ENCODE peak calls at places on chromosome 14, in five cellular contexts. L is right cardiac atrium; S is HCT116; O is CD8-positive, alpha-beta T cell; Z is H9. X is an unnamed sample. For H3K9me3, the result is how much of the 10 kb centered on the place peaks cover.

GRCh38 chr14:96634896-96635295 is 132.7 kb downstream of the PAPOLA start:
- DNase-seq in O (peak), Z (no peak), L (no peak), S (no peak), X (no peak)

GRCh38 chr14:56945291-56945690 is 135.0 kb upstream of the OTX2 start:
- DNase-seq in L (no peak), O (no peak), Z (no peak), S (no peak), X (no peak)

GRCh38 chr14:89572566-89573398 is 155.7 kb upstream of the FOXN3 start:
- DNase-seq in L (no peak), S (no peak), Z (no peak), O (no peak), X (no peak)

GRCh38 chr14:74988131-74988530 is 14.6 kb upstream of the EIF2B2 start:
- DNase-seq in L (no peak), S (peak), Z (no peak), O (no peak), X (no peak)

GRCh38 chr14:90091393-90091792 is 29.6 kb downstream of the KCNK13 start:
- DNase-seq in S (no peak), O (no peak), Z (no peak), L (no peak), X (no peak)

GRCh38 chr14:54565236-54566151 is 1.4 kb upstream of the SAMD4A start:
- DNase-seq in Z (peak), S (peak), L (peak), O (peak), X (peak)

GRCh38 chr14:23351681-23352505 is 794 bp downstream of the SLC22A17 start:
- DNase-seq in S (no peak), O (no peak), Z (peak), L (peak), X (no peak)

GRCh38 chr14:72948481-72949138 is 22.3 kb downstream of the DCAF4 start:
- DNase-seq in O (peak), L (peak), Z (peak), S (peak), X (peak)

GRCh38 chr14:101183376-101184103 is 280.0 kb upstream of the RTL1 start:
- DNase-seq in L (no peak), S (no peak), O (peak), Z (peak), X (no peak)

GRCh38 chr14:89121961-89122675 is 294.9 kb downstream of the FOXN3 start:
- DNase-seq in L (no peak), S (no peak), O (no peak), Z (peak), X (no peak)

GRCh38 chr14:99508896-99509629 is 27.9 kb downstream of the CCNK start:
- DNase-seq in S (no peak), O (no peak), Z (no peak), L (peak), X (no peak)

GRCh38 chr14:54627718-54628345 is 60.9 kb downstream of the SAMD4A start:
- DNase-seq in O (no peak), L (peak), S (no peak), Z (no peak), X (no peak)

GRCh38 chr14:29806124-29806517 is 121.5 kb downstream of the PRKD1 start:
- DNase-seq in L (no peak), S (no peak), Z (no peak), O (no peak), X (no peak)

GRCh38 chr14:20799444-20799843 is 3.2 kb downstream of the RNASE1 start:
- DNase-seq in S (no peak), L (no peak), O (no peak), Z (no peak), X (no peak)

GRCh38 chr14:95948608-95949007 is 72.0 kb downstream of the TUNAR start:
- DNase-seq in O (no peak), Z (peak), L (no peak), S (no peak), X (no peak)

GRCh38 chr14:92632546-92633273 is 115.7 kb downstream of the LGMN start:
- DNase-seq in Z (peak), L (peak), S (no peak), O (no peak), X (no peak)

GRCh38 chr14:70619708-70620107 is 19.3 kb upstream of the MED6 start:
- DNase-seq in Z (no peak), S (no peak), L (no peak), O (no peak), X (no peak)

GRCh38 chr14:70622111-70622712 is 19.5 kb upstream of the TTC9 start:
- DNase-seq in L (no peak), O (peak), S (peak), Z (peak), X (peak)

DNA sequence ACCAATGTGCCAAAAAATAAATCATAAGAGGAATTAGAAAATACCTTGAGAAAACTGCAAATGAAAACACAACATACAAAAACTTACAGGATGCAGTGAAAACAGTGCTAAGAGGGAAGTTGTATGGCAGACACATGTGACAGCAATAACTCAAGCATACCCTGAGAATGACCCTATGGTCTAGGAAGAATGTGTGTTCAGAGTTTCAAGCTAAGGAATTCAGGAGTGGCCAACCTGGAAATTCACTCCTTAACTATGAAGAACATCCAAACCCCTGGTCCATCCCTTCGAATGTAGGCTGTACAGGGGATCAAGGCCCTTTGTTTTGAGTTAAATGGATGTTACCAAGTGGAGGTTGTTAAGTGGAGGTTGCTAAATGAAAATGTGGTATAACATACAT is 16.7 kb upstream of the TTC9 start:
- DNase-seq in Z (no peak), S (no peak), L (no peak), O (no peak), X (no peak)
- H3K9me3 ChIP-seq in Z (under half), S (under half), L (under half), O (under half), X (under half)

DNA sequence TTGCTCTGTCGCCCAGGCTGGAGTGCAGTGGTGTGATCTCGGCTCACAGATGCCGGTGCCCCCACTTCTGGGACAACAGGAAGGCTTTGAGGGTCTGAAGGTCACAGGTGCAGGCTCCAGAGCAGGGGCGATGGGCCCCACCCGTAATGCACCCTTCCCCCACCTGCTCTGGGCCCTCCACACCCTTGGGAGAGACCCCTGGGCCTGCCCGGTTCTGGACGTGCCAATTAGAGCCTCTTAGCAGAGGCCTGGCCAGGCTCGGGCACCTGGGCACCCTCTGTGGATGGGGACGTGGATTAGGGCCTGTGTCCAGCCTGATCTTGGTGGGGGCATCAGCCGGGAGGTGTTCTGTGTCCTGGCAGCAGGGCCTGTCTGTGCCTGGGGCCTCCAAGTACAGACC is 62.2 kb downstream of the KIF26A start:
- DNase-seq in O (no peak), L (no peak), Z (no peak), S (no peak), X (no peak)
- H3K9me3 ChIP-seq in O (under half), L (under half), Z (under half), S (under half), X (under half)

DNA sequence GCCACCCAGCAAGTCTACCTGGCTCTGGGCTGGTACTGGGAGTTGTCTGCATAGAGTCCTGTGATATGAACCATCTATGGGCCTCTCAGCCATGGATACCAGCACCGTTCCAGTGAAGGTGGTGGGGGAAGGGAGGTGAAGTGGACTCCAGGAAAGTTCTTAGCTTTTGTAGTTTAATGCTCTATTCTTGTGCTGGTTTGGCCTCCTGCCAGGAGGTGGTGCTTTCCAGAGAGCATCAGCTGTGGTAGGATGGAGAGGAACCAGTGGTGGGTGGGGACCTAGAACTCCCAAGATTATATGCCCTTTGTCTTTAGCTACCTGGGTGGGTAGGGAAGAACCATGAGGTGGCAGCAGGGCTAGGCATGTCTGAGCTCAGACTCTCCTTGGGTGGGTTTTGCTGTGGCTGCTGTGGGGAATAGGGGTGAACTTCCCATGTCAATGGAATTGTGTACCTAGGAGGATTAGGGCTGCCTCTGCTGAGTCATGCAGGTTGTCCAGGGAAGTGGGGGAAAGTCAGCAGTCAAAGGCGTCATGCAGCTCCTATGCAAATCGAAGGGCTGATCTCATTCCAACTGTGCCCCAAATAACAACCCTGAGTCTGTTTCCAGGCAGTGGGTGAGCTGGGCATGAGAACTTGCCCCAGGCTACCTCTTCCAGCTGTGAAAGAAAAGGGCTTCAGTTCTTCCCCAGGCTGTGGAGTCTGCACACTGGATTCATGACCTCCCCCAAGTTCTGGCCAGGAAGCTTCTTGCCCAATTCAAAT is 14.3 kb downstream of the GZMH start:
- DNase-seq in Z (no peak), S (no peak), L (no peak), O (no peak), X (no peak)
- H3K9me3 ChIP-seq in Z (under half), S (under half), L (under half), O (under half), X (under half)

DNA sequence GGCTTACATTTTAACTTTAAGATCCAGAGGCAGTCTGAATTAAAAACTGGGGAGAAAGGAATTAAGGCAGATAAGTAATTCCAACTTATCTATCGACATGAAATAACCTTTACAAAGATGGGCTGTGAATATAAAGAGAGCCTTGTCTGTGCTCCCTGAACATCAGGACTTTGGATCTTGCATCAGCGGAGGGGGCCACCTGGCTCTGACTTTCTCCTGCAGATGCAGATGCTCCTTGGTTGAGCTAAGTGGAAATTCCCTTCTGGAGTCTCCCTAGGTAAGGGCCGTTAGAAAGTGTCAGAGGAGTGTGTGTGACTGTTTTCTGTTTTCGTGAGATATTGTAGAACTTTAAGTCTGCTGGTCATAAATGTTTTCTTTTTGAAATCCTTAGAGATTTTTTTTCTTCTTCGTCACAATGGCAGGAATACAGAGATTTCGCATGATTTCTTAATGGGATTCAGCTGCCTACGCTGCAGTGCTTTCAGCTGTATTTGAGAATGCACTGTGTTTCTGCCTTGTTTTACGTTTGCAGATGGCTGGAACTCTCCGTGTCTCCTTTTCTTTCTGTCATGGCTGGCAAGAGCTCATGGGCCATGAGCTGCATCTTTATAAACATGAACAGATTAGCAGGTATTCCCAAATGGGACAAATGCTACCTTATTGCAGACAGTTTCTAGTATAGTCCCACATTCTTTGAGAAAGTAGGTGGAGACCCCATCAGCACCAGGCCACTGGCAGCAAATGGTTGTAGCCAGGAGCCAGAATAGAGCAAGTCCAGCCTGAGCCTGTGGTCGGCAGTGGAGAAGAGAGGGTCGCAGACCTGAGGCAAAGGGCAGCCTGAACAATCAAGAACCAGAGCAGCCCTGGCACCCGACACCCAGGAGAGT is 76.2 kb upstream of the FRMD6 start:
- DNase-seq in Z (no peak), O (no peak), S (no peak), L (no peak), X (no peak)
- H3K9me3 ChIP-seq in Z (under half), O (under half), S (under half), L (under half), X (under half)

GRCh38 chr14:63268746-63269145 is 50.0 kb downstream of the GPHB5 start:
- DNase-seq in S (no peak), L (no peak), Z (no peak), O (no peak), X (no peak)

GRCh38 chr14:63266106-63266505 is 52.6 kb downstream of the GPHB5 start:
- DNase-seq in Z (peak), S (no peak), O (no peak), L (no peak), X (no peak)

GRCh38 chr14:63262446-63262845 is 56.3 kb downstream of the GPHB5 start:
- DNase-seq in Z (no peak), S (no peak), O (no peak), L (no peak), X (no peak)

GRCh38 chr14:63269561-63270225 is 49.0 kb downstream of the GPHB5 start:
- DNase-seq in Z (no peak), S (no peak), O (no peak), L (no peak), X (no peak)

DNA sequence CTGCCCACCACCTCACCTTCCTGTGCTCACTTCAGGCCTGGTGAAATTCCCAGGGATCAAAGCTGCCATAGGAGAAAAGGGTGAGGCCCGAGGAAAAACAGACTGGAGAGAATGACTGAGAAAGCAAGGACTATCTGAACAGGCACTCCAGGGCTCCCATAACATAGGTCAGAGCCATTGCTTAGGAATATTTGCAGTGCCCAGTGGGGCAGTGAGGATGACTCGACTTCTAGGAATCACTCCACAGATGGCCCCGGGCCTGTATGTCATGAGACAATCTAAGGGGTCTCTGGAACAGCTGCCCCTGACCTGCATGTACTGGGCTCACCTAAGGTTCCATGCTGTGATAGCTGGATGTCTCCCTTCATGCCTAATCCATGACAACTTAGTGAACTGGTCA is 51.6 kb downstream of the GPHB5 start:
- DNase-seq in L (no peak), S (no peak), O (no peak), Z (no peak), X (no peak)
- H3K9me3 ChIP-seq in L (under half), S (under half), O (under half), Z (under half), X (under half)

GRCh38 chr14:33363687-33364086 is 425.0 kb downstream of the NPAS3 start:
- DNase-seq in O (no peak), L (no peak), Z (no peak), S (no peak), X (no peak)

GRCh38 chr14:33356167-33356566 is 417.5 kb downstream of the NPAS3 start:
- DNase-seq in L (no peak), S (no peak), O (no peak), Z (no peak), X (no peak)

GRCh38 chr14:33357225-33358010 is 418.7 kb downstream of the NPAS3 start:
- DNase-seq in S (no peak), L (peak), Z (no peak), O (no peak), X (no peak)

GRCh38 chr14:33362934-33363333 is 424.3 kb downstream of the NPAS3 start:
- DNase-seq in Z (no peak), L (no peak), O (no peak), S (no peak), X (no peak)

DNA sequence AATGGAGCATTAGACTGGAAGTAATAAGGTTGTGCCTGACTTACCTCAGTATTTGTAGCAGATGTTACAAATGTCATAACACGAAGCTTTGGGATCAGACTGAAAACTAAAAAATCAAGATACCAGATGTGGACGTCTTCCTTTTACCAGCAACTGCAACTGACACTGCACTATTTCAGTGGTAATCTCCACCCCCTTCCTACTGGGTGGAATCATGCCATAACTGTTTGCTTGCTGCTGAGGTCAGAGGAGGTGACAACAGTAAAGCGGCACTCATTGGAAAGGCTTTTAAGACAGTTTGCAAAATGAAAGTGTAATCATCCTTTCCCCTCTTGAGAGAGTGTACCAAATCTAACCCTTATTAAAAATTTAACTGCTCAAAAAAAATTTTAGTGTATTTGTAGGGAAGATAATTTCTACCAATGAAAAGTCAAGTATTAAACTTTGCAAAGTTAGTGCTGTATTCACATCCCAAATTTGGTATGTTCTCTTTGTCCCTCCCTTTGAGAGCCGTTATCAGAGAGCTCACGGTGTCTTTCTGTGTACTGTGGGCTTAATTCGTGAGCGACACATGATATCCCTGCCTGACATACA is 420.7 kb downstream of the NPAS3 start:
- DNase-seq in O (no peak), Z (no peak), S (no peak), L (no peak), X (no peak)
- H3K9me3 ChIP-seq in O (under half), Z (under half), S (under half), L (under half), X (under half)

GRCh38 chr14:32383337-32384009 is 54.4 kb downstream of the AKAP6 start:
- DNase-seq in Z (no peak), O (no peak), L (no peak), S (no peak), X (no peak)

GRCh38 chr14:32382704-32383103 is 53.6 kb downstream of the AKAP6 start:
- DNase-seq in O (no peak), S (no peak), L (no peak), Z (no peak), X (no peak)

GRCh38 chr14:32379447-32379846 is 50.3 kb downstream of the AKAP6 start:
- DNase-seq in Z (no peak), L (no peak), S (no peak), O (no peak), X (no peak)

GRCh38 chr14:32381869-32382268 is 52.8 kb downstream of the AKAP6 start:
- DNase-seq in Z (no peak), O (no peak), S (no peak), L (no peak), X (no peak)

GRCh38 chr14:32384464-32384863 is 55.4 kb downstream of the AKAP6 start:
- DNase-seq in L (no peak), Z (no peak), O (no peak), S (no peak), X (no peak)
- H3K9me3 ChIP-seq in L (under half), Z (under half), O (under half), S (under half), X (under half)

GRCh38 chr14:105629886-105630215 is 103.5 kb downstream of the TMEM121 start:
- DNase-seq in S (no peak), L (no peak), O (no peak), Z (no peak), X (no peak)

GRCh38 chr14:105635560-105635959 is 109.2 kb downstream of the TMEM121 start:
- DNase-seq in S (no peak), L (no peak), Z (no peak), O (no peak), X (no peak)

GRCh38 chr14:105627701-105628100 is 101.3 kb downstream of the TMEM121 start:
- DNase-seq in O (no peak), S (no peak), L (no peak), Z (no peak), X (no peak)

GRCh38 chr14:105636935-105637334 is 110.6 kb downstream of the TMEM121 start:
- DNase-seq in S (no peak), O (no peak), Z (no peak), L (no peak), X (no peak)

GRCh38 chr14:105632010-105632409 is 105.6 kb downstream of the TMEM121 start:
- DNase-seq in Z (no peak), S (no peak), O (no peak), L (no peak), X (no peak)
- H3K9me3 ChIP-seq in Z (half or more), S (under half), O (under half), L (under half), X (under half)